ENCODE peak calls at places on chromosomes 13 and 19, in nine cellular contexts. One of them, this sample, is unnamed.

GRCh38 chr19:1608414-1609391 is 3.4 kb upstream of the UQCR11 start:
- DNase-seq in iris pigment epithelial cell: no peak
- DNase-seq in GM23338: peak
- DNase-seq in RKO: no peak
- DNase-seq in occipital lobe: no peak
- DNase-seq in stimulated activated naive CD8-positive, alpha-beta T cell treated with anti-CD3 and anti-CD28 coated beads, Interleukin-15, Interleukin-2, amounts not matched to agents 100 U/mL and 50 U/mL, for 24 hours: no peak
- DNase-seq in NCI-H1105 treated with DMSO at 0.1 percent for 48 hours: no peak
- DNase-seq in KG1: no peak
- DNase-seq in heart right ventricle: no peak
- DNase-seq in this sample: peak

GRCh38 chr19:50290011-50290410 is 39.2 kb downstream of the KCNC3 start:
- DNase-seq in iris pigment epithelial cell: no peak
- DNase-seq in GM23338: peak
- DNase-seq in RKO: no peak
- DNase-seq in occipital lobe: no peak
- DNase-seq in stimulated activated naive CD8-positive, alpha-beta T cell treated with anti-CD3 and anti-CD28 coated beads, Interleukin-15, Interleukin-2, amounts not matched to agents 100 U/mL and 50 U/mL, for 24 hours: no peak
- DNase-seq in NCI-H1105 treated with DMSO at 0.1 percent for 48 hours: no peak
- DNase-seq in KG1: no peak
- DNase-seq in heart right ventricle: no peak
- DNase-seq in this sample: no peak

GRCh38 chr19:29379257-29379986 is 146.4 kb upstream of the VSTM2B start:
- DNase-seq in iris pigment epithelial cell: no peak
- DNase-seq in GM23338: no peak
- DNase-seq in RKO: no peak
- DNase-seq in occipital lobe: no peak
- DNase-seq in stimulated activated naive CD8-positive, alpha-beta T cell treated with anti-CD3 and anti-CD28 coated beads, Interleukin-15, Interleukin-2, amounts not matched to agents 100 U/mL and 50 U/mL, for 24 hours: no peak
- DNase-seq in NCI-H1105 treated with DMSO at 0.1 percent for 48 hours: no peak
- DNase-seq in KG1: no peak
- DNase-seq in heart right ventricle: no peak
- DNase-seq in this sample: no peak

GRCh38 chr19:43420954-43421353 is 6.3 kb downstream of the TEX101 start:
- DNase-seq in iris pigment epithelial cell: no peak
- DNase-seq in GM23338: peak
- DNase-seq in RKO: no peak
- DNase-seq in occipital lobe: no peak
- DNase-seq in stimulated activated naive CD8-positive, alpha-beta T cell treated with anti-CD3 and anti-CD28 coated beads, Interleukin-15, Interleukin-2, amounts not matched to agents 100 U/mL and 50 U/mL, for 24 hours: no peak
- DNase-seq in NCI-H1105 treated with DMSO at 0.1 percent for 48 hours: no peak
- DNase-seq in KG1: no peak
- DNase-seq in heart right ventricle: no peak
- DNase-seq in this sample: no peak

GRCh38 chr13:40503966-40504591 is 162.4 kb downstream of the FOXO1 start:
- DNase-seq in iris pigment epithelial cell: peak
- DNase-seq in GM23338: peak
- DNase-seq in RKO: no peak
- DNase-seq in occipital lobe: no peak
- DNase-seq in stimulated activated naive CD8-positive, alpha-beta T cell treated with anti-CD3 and anti-CD28 coated beads, Interleukin-15, Interleukin-2, amounts not matched to agents 100 U/mL and 50 U/mL, for 24 hours: no peak
- DNase-seq in NCI-H1105 treated with DMSO at 0.1 percent for 48 hours: no peak
- DNase-seq in KG1: no peak
- DNase-seq in heart right ventricle: no peak
- DNase-seq in this sample: no peak

GRCh38 chr13:64278493-64278892 is 2862.8 kb upstream of the PCDH20 start:
- DNase-seq in iris pigment epithelial cell: peak
- DNase-seq in GM23338: no peak
- DNase-seq in RKO: peak
- DNase-seq in occipital lobe: no peak
- DNase-seq in stimulated activated naive CD8-positive, alpha-beta T cell treated with anti-CD3 and anti-CD28 coated beads, Interleukin-15, Interleukin-2, amounts not matched to agents 100 U/mL and 50 U/mL, for 24 hours: no peak
- DNase-seq in NCI-H1105 treated with DMSO at 0.1 percent for 48 hours: no peak
- DNase-seq in KG1: no peak
- DNase-seq in heart right ventricle: no peak
- DNase-seq in this sample: no peak

GRCh38 chr13:100694722-100695644 is 20.4 kb upstream of the TMTC4 start:
- DNase-seq in iris pigment epithelial cell: peak
- DNase-seq in GM23338: peak
- DNase-seq in RKO: no peak
- DNase-seq in occipital lobe: no peak
- DNase-seq in stimulated activated naive CD8-positive, alpha-beta T cell treated with anti-CD3 and anti-CD28 coated beads, Interleukin-15, Interleukin-2, amounts not matched to agents 100 U/mL and 50 U/mL, for 24 hours: no peak
- DNase-seq in NCI-H1105 treated with DMSO at 0.1 percent for 48 hours: no peak
- DNase-seq in KG1: no peak
- DNase-seq in heart right ventricle: no peak
- DNase-seq in this sample: no peak

GRCh38 chr13:43448605-43449004 is 338.2 kb downstream of the ENOX1 start:
- DNase-seq in iris pigment epithelial cell: no peak
- DNase-seq in GM23338: no peak
- DNase-seq in RKO: no peak
- DNase-seq in occipital lobe: no peak
- DNase-seq in stimulated activated naive CD8-positive, alpha-beta T cell treated with anti-CD3 and anti-CD28 coated beads, Interleukin-15, Interleukin-2, amounts not matched to agents 100 U/mL and 50 U/mL, for 24 hours: no peak
- DNase-seq in NCI-H1105 treated with DMSO at 0.1 percent for 48 hours: no peak
- DNase-seq in KG1: no peak
- DNase-seq in heart right ventricle: no peak
- DNase-seq in this sample: no peak

GRCh38 chr13:47000166-47000565 is 103.3 kb upstream of the HTR2A start:
- DNase-seq in iris pigment epithelial cell: no peak
- DNase-seq in GM23338: no peak
- DNase-seq in RKO: no peak
- DNase-seq in occipital lobe: no peak
- DNase-seq in stimulated activated naive CD8-positive, alpha-beta T cell treated with anti-CD3 and anti-CD28 coated beads, Interleukin-15, Interleukin-2, amounts not matched to agents 100 U/mL and 50 U/mL, for 24 hours: no peak
- DNase-seq in NCI-H1105 treated with DMSO at 0.1 percent for 48 hours: peak
- DNase-seq in KG1: no peak
- DNase-seq in heart right ventricle: no peak
- DNase-seq in this sample: no peak

GRCh38 chr19:35995655-35995993 is 636 bp downstream of the SDHAF1 start:
- DNase-seq in iris pigment epithelial cell: peak
- DNase-seq in GM23338: peak
- DNase-seq in RKO: peak
- DNase-seq in occipital lobe: no peak
- DNase-seq in stimulated activated naive CD8-positive, alpha-beta T cell treated with anti-CD3 and anti-CD28 coated beads, Interleukin-15, Interleukin-2, amounts not matched to agents 100 U/mL and 50 U/mL, for 24 hours: peak
- DNase-seq in NCI-H1105 treated with DMSO at 0.1 percent for 48 hours: no peak
- DNase-seq in KG1: no peak
- DNase-seq in heart right ventricle: peak
- DNase-seq in this sample: no peak

GRCh38 chr13:91200486-91200885 is 147.0 kb upstream of the MIR17HG start:
- DNase-seq in iris pigment epithelial cell: no peak
- DNase-seq in GM23338: no peak
- DNase-seq in RKO: no peak
- DNase-seq in occipital lobe: no peak
- DNase-seq in stimulated activated naive CD8-positive, alpha-beta T cell treated with anti-CD3 and anti-CD28 coated beads, Interleukin-15, Interleukin-2, amounts not matched to agents 100 U/mL and 50 U/mL, for 24 hours: no peak
- DNase-seq in NCI-H1105 treated with DMSO at 0.1 percent for 48 hours: no peak
- DNase-seq in KG1: no peak
- DNase-seq in heart right ventricle: no peak
- DNase-seq in this sample: no peak

GRCh38 chr13:77579971-77580370 is 44.5 kb downstream of the SCEL start:
- DNase-seq in iris pigment epithelial cell: no peak
- DNase-seq in GM23338: no peak
- DNase-seq in RKO: no peak
- DNase-seq in occipital lobe: no peak
- DNase-seq in stimulated activated naive CD8-positive, alpha-beta T cell treated with anti-CD3 and anti-CD28 coated beads, Interleukin-15, Interleukin-2, amounts not matched to agents 100 U/mL and 50 U/mL, for 24 hours: no peak
- DNase-seq in NCI-H1105 treated with DMSO at 0.1 percent for 48 hours: no peak
- DNase-seq in KG1: no peak
- DNase-seq in heart right ventricle: no peak
- DNase-seq in this sample: no peak

GRCh38 chr13:51235756-51236564 is 13.8 kb downstream of the FAM124A start:
- DNase-seq in iris pigment epithelial cell: no peak
- DNase-seq in GM23338: peak
- DNase-seq in RKO: no peak
- DNase-seq in occipital lobe: no peak
- DNase-seq in stimulated activated naive CD8-positive, alpha-beta T cell treated with anti-CD3 and anti-CD28 coated beads, Interleukin-15, Interleukin-2, amounts not matched to agents 100 U/mL and 50 U/mL, for 24 hours: no peak
- DNase-seq in NCI-H1105 treated with DMSO at 0.1 percent for 48 hours: peak
- DNase-seq in KG1: no peak
- DNase-seq in heart right ventricle: no peak
- DNase-seq in this sample: no peak

GRCh38 chr19:44575116-44575700 is 38.2 kb upstream of the IGSF23 start:
- DNase-seq in iris pigment epithelial cell: no peak
- DNase-seq in GM23338: no peak
- DNase-seq in RKO: no peak
- DNase-seq in occipital lobe: no peak
- DNase-seq in stimulated activated naive CD8-positive, alpha-beta T cell treated with anti-CD3 and anti-CD28 coated beads, Interleukin-15, Interleukin-2, amounts not matched to agents 100 U/mL and 50 U/mL, for 24 hours: no peak
- DNase-seq in NCI-H1105 treated with DMSO at 0.1 percent for 48 hours: no peak
- DNase-seq in KG1: no peak
- DNase-seq in heart right ventricle: no peak
- DNase-seq in this sample: no peak

GRCh38 chr19:58218899-58219298 is 9.8 kb upstream of the ZNF544 start:
- DNase-seq in iris pigment epithelial cell: peak
- DNase-seq in GM23338: peak
- DNase-seq in RKO: peak
- DNase-seq in occipital lobe: no peak
- DNase-seq in stimulated activated naive CD8-positive, alpha-beta T cell treated with anti-CD3 and anti-CD28 coated beads, Interleukin-15, Interleukin-2, amounts not matched to agents 100 U/mL and 50 U/mL, for 24 hours: peak
- DNase-seq in NCI-H1105 treated with DMSO at 0.1 percent for 48 hours: no peak
- DNase-seq in KG1: no peak
- DNase-seq in heart right ventricle: no peak
- DNase-seq in this sample: no peak

GRCh38 chr19:18433039-18433691 is 4.8 kb downstream of the ISYNA1 start:
- DNase-seq in iris pigment epithelial cell: no peak
- DNase-seq in GM23338: peak
- DNase-seq in RKO: no peak
- DNase-seq in occipital lobe: no peak
- DNase-seq in stimulated activated naive CD8-positive, alpha-beta T cell treated with anti-CD3 and anti-CD28 coated beads, Interleukin-15, Interleukin-2, amounts not matched to agents 100 U/mL and 50 U/mL, for 24 hours: peak
- DNase-seq in NCI-H1105 treated with DMSO at 0.1 percent for 48 hours: peak
- DNase-seq in KG1: no peak
- DNase-seq in heart right ventricle: no peak
- DNase-seq in this sample: peak

GRCh38 chr19:13052447-13053232 is 50.0 kb downstream of the LYL1 start:
- DNase-seq in iris pigment epithelial cell: no peak
- DNase-seq in GM23338: no peak
- DNase-seq in RKO: no peak
- DNase-seq in occipital lobe: no peak
- DNase-seq in stimulated activated naive CD8-positive, alpha-beta T cell treated with anti-CD3 and anti-CD28 coated beads, Interleukin-15, Interleukin-2, amounts not matched to agents 100 U/mL and 50 U/mL, for 24 hours: no peak
- DNase-seq in NCI-H1105 treated with DMSO at 0.1 percent for 48 hours: no peak
- DNase-seq in KG1: no peak
- DNase-seq in heart right ventricle: no peak
- DNase-seq in this sample: no peak

GRCh38 chr19:30754162-30754561 is 382.0 kb downstream of the ZNF536 start:
- DNase-seq in iris pigment epithelial cell: no peak
- DNase-seq in GM23338: no peak
- DNase-seq in RKO: no peak
- DNase-seq in occipital lobe: no peak
- DNase-seq in stimulated activated naive CD8-positive, alpha-beta T cell treated with anti-CD3 and anti-CD28 coated beads, Interleukin-15, Interleukin-2, amounts not matched to agents 100 U/mL and 50 U/mL, for 24 hours: no peak
- DNase-seq in NCI-H1105 treated with DMSO at 0.1 percent for 48 hours: no peak
- DNase-seq in KG1: no peak
- DNase-seq in heart right ventricle: no peak
- DNase-seq in this sample: no peak

GRCh38 chr19:54481326-54481930 is 8.3 kb upstream of the CDC42EP5 start:
- DNase-seq in iris pigment epithelial cell: peak
- DNase-seq in GM23338: peak
- DNase-seq in RKO: no peak
- DNase-seq in occipital lobe: no peak
- DNase-seq in stimulated activated naive CD8-positive, alpha-beta T cell treated with anti-CD3 and anti-CD28 coated beads, Interleukin-15, Interleukin-2, amounts not matched to agents 100 U/mL and 50 U/mL, for 24 hours: peak
- DNase-seq in NCI-H1105 treated with DMSO at 0.1 percent for 48 hours: peak
- DNase-seq in KG1: peak
- DNase-seq in heart right ventricle: peak
- DNase-seq in this sample: no peak

GRCh38 chr19:33488826-33489225 is 32.8 kb downstream of the PEPD start:
- DNase-seq in iris pigment epithelial cell: no peak
- DNase-seq in GM23338: no peak
- DNase-seq in RKO: no peak
- DNase-seq in occipital lobe: no peak
- DNase-seq in stimulated activated naive CD8-positive, alpha-beta T cell treated with anti-CD3 and anti-CD28 coated beads, Interleukin-15, Interleukin-2, amounts not matched to agents 100 U/mL and 50 U/mL, for 24 hours: no peak
- DNase-seq in NCI-H1105 treated with DMSO at 0.1 percent for 48 hours: no peak
- DNase-seq in KG1: no peak
- DNase-seq in heart right ventricle: no peak
- DNase-seq in this sample: no peak

GRCh38 chr19:10271543-10272086 is 695 bp downstream of the ICAM1 start:
- DNase-seq in iris pigment epithelial cell: peak
- DNase-seq in GM23338: no peak
- DNase-seq in RKO: peak
- DNase-seq in occipital lobe: no peak
- DNase-seq in stimulated activated naive CD8-positive, alpha-beta T cell treated with anti-CD3 and anti-CD28 coated beads, Interleukin-15, Interleukin-2, amounts not matched to agents 100 U/mL and 50 U/mL, for 24 hours: peak
- DNase-seq in NCI-H1105 treated with DMSO at 0.1 percent for 48 hours: no peak
- DNase-seq in KG1: no peak
- DNase-seq in heart right ventricle: no peak
- DNase-seq in this sample: no peak

GRCh38 chr13:110216403-110217041 is 90.4 kb downstream of the COL4A1 start:
- DNase-seq in iris pigment epithelial cell: peak
- DNase-seq in GM23338: no peak
- DNase-seq in RKO: no peak
- DNase-seq in occipital lobe: no peak
- DNase-seq in stimulated activated naive CD8-positive, alpha-beta T cell treated with anti-CD3 and anti-CD28 coated beads, Interleukin-15, Interleukin-2, amounts not matched to agents 100 U/mL and 50 U/mL, for 24 hours: no peak
- DNase-seq in NCI-H1105 treated with DMSO at 0.1 percent for 48 hours: no peak
- DNase-seq in KG1: no peak
- DNase-seq in heart right ventricle: peak
- DNase-seq in this sample: no peak

GRCh38 chr19:38265213-38265861 is 964 bp downstream of the SPINT2 start:
- DNase-seq in iris pigment epithelial cell: no peak
- DNase-seq in GM23338: peak
- DNase-seq in RKO: no peak
- DNase-seq in occipital lobe: no peak
- DNase-seq in stimulated activated naive CD8-positive, alpha-beta T cell treated with anti-CD3 and anti-CD28 coated beads, Interleukin-15, Interleukin-2, amounts not matched to agents 100 U/mL and 50 U/mL, for 24 hours: peak
- DNase-seq in NCI-H1105 treated with DMSO at 0.1 percent for 48 hours: no peak
- DNase-seq in KG1: no peak
- DNase-seq in heart right ventricle: no peak
- DNase-seq in this sample: peak

GRCh38 chr19:8569066-8569761 is 8.0 kb downstream of the MYO1F start:
- DNase-seq in iris pigment epithelial cell: peak
- DNase-seq in GM23338: no peak
- DNase-seq in RKO: peak
- DNase-seq in occipital lobe: no peak
- DNase-seq in stimulated activated naive CD8-positive, alpha-beta T cell treated with anti-CD3 and anti-CD28 coated beads, Interleukin-15, Interleukin-2, amounts not matched to agents 100 U/mL and 50 U/mL, for 24 hours: peak
- DNase-seq in NCI-H1105 treated with DMSO at 0.1 percent for 48 hours: no peak
- DNase-seq in KG1: peak
- DNase-seq in heart right ventricle: no peak
- DNase-seq in this sample: no peak

GRCh38 chr19:3210347-3211017 is 14.0 kb upstream of the CELF5 start:
- DNase-seq in iris pigment epithelial cell: peak
- DNase-seq in GM23338: peak
- DNase-seq in RKO: peak
- DNase-seq in occipital lobe: no peak
- DNase-seq in stimulated activated naive CD8-positive, alpha-beta T cell treated with anti-CD3 and anti-CD28 coated beads, Interleukin-15, Interleukin-2, amounts not matched to agents 100 U/mL and 50 U/mL, for 24 hours: peak
- DNase-seq in NCI-H1105 treated with DMSO at 0.1 percent for 48 hours: peak
- DNase-seq in KG1: no peak
- DNase-seq in heart right ventricle: no peak
- DNase-seq in this sample: peak

GRCh38 chr13:112893570-112894422 is 75.2 kb upstream of the MCF2L start:
- DNase-seq in iris pigment epithelial cell: peak
- DNase-seq in GM23338: peak
- DNase-seq in RKO: peak
- DNase-seq in occipital lobe: no peak
- DNase-seq in stimulated activated naive CD8-positive, alpha-beta T cell treated with anti-CD3 and anti-CD28 coated beads, Interleukin-15, Interleukin-2, amounts not matched to agents 100 U/mL and 50 U/mL, for 24 hours: peak
- DNase-seq in NCI-H1105 treated with DMSO at 0.1 percent for 48 hours: peak
- DNase-seq in KG1: no peak
- DNase-seq in heart right ventricle: no peak
- DNase-seq in this sample: peak